ENCODE peak calls at places on chromosomes 2 and 18, in seven cellular contexts. V is astrocyte of the spinal cord, P is neural progenitor cell, O is sigmoid colon, K is IMR-90, E is AG04450, I is kidney. R is an unnamed sample.

GRCh38 chr2:231786917-231787292 is 660 bp downstream of the COPS7B start:
- DNase-seq in V (no peak), P (no peak), O (no peak), K (no peak), E (no peak), I (no peak), R (no peak)

GRCh38 chr2:37317746-37318145 is 6.9 kb downstream of the PRKD3 start:
- DNase-seq in V (no peak), P (no peak), O (no peak), K (no peak), E (no peak), I (no peak), R (no peak)

GRCh38 chr18:6405237-6406074 is 9.3 kb downstream of the L3MBTL4 start:
- DNase-seq in V (peak), P (peak), O (no peak), K (no peak), E (no peak), I (no peak), R (no peak)

GRCh38 chr2:121907905-121908304 is 152.5 kb downstream of the TSN start:
- DNase-seq in V (no peak), P (peak), O (no peak), K (no peak), E (no peak), I (no peak), R (no peak)

GRCh38 chr2:168952424-168952823 is 51.3 kb downstream of the G6PC2 start:
- DNase-seq in V (no peak), P (no peak), O (no peak), K (no peak), E (no peak), I (no peak), R (no peak)

GRCh38 chr2:3667151-3667631 is 9.2 kb downstream of the ALLC start:
- DNase-seq in V (no peak), P (no peak), O (peak), K (peak), E (peak), I (no peak), R (no peak)

GRCh38 chr2:38863061-38863695 is 12.6 kb downstream of the DHX57 start:
- DNase-seq in V (no peak), P (no peak), O (no peak), K (no peak), E (no peak), I (no peak), R (no peak)

GRCh38 chr2:181949047-181949446 is 36.6 kb upstream of the PPP1R1C start:
- DNase-seq in V (no peak), P (no peak), O (no peak), K (peak), E (no peak), I (no peak), R (no peak)

GRCh38 chr2:173231465-173231864 is 123.2 kb upstream of the CDCA7 start:
- DNase-seq in V (no peak), P (no peak), O (no peak), K (no peak), E (no peak), I (no peak), R (no peak)

GRCh38 chr2:71190959-71191943 is 35.7 kb downstream of the PAIP2B start:
- DNase-seq in V (peak), P (no peak), O (no peak), K (peak), E (no peak), I (no peak), R (no peak)

DNA sequence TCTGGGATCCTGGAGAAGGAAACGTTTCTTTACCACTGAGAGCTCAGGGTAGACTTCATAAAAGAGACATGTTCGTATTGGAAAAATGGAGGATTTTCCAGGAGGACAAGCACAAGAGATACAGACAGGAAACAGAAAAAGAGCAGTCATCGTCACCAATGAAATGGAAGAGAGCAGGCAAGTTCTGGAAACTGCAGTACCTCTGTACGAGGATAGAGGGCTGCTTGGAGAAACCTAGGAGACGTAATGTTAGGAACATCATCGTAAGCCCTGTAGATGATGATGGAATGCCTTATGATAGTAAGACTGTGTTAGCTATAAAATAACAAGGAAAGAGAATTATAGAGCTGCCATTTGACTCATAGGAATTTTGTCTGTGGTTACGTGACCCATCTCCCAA is 121.1 kb upstream of the KLHL14 start:
- DNase-seq in V (no peak), P (no peak), O (no peak), K (no peak), E (no peak), I (no peak), R (no peak)
- TF ChIP-seq CTCF in V (peak), P (peak), O (no peak), K (no peak), E (peak), I (no peak), R (no peak)

GRCh38 chr18:12906773-12907172 is 22.7 kb upstream of the PTPN2 start:
- DNase-seq in V (no peak), P (no peak), O (no peak), K (no peak), E (no peak), I (no peak), R (no peak)
- H3K4me3 ChIP-seq in V (no peak), P (no peak), O (no peak), K (no peak), E (no peak), I (no peak), R (no peak)

DNA sequence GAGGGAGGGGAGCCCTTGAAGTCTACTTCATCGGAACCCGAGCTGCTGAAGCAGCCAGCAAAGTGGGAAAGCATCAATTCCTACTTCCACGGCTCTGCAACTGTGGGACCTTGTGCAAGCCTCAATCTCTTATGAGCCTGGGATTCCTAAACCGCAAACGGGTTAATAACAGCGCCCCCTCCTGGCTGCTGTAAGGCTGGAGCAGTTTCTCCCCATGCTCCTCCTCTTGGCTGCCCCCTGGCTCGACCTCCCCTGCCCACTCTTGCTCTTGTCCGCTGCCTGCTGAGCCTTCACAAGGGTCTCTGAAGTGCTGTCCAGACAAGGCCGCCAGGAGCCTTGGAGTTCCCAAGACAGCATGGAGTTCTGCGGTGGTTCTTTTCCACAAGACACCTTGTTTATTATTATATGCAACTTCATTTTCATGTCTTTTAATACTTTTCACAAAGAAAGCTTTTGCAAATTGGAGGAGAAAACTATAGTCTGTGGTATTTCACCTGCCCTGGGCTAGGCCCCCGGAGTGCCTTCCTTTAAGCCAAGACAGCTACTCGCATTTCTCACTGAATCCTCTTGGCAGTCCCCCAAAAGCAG is 157.2 kb downstream of the DDX1 start:
- DNase-seq in V (no peak), P (peak), O (no peak), K (no peak), E (no peak), I (no peak), R (no peak)
- TF ChIP-seq CTCF in V (peak), P (peak), O (no peak), K (no peak), E (peak), I (peak), R (peak)

DNA sequence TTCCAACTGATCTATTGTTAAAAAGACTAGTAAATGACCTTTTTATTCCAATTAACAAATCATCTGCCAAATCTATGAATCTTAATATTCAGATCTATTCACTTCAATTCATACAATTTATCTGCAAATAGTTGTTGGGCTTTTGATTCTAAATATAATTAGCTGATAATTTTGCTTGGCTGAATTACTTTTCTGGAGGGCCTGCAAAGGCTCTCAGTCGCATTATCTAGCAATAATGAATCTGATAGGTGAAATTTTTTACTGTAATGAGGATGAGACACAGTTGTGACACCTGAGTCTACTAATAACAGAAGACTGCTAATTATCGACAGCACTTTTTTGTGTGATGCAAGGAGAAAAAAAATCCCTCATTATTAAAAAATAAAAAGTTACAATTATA is 565.1 kb downstream of the ZEB2 start:
- DNase-seq in V (no peak), P (no peak), O (no peak), K (no peak), E (no peak), I (no peak), R (no peak)
- H3K4me3 ChIP-seq in V (no peak), P (no peak), O (no peak), K (no peak), E (no peak), I (no peak), R (no peak)

GRCh38 chr2:83115606-83116005 is 1343.5 kb downstream of the SUCLG1 start:
- DNase-seq in V (no peak), P (no peak), O (no peak), K (no peak), E (no peak), I (no peak), R (no peak)
- TF ChIP-seq CTCF in V (no peak), P (no peak), O (no peak), K (no peak), E (no peak), I (no peak), R (no peak)

DNA sequence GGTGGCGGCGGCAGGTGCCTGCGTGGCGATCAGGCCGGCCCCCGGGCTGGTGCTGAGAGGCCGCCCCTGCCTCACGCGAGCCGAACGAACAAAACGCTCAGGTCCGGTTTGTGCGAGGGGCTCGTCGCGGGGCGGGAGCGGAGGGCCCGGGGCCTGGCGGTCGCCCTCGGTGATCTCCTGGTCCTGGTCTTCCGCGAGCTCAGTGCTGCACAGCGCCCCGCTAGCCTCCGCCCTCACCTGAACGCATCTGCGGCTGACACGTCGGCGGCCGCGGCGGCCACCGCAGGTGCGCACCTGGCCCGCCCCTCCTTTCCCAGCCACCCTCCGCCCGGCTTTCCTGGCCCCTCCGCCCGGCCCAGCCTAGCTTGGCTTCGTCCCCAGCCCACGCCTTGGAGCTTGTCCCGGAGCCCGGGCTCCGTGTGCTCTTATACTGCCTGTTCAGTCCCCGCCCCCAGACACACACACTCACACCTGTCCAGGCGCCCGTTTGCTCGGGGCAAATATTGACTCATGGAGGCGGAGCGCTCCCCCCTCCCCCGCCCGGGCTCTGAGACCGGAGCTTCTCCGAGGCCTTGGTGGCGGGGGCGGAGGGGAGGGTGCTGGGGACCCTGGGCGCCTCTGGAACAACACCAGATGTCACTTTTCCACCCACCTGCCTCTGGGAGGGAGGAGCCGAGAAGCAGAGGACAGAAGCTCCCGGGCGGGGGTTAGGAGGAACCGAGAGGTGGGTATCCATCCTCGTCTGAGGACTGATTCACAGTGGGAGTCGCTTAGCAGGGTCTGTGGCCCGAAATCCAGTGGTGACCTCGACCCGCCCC is 8.6 kb upstream of the CRYBA2 start:
- DNase-seq in V (no peak), P (peak), O (no peak), K (no peak), E (no peak), I (peak), R (no peak)
- H3K4me3 ChIP-seq in V (no peak), P (peak), O (no peak), K (no peak), E (no peak), I (no peak), R (peak)

DNA sequence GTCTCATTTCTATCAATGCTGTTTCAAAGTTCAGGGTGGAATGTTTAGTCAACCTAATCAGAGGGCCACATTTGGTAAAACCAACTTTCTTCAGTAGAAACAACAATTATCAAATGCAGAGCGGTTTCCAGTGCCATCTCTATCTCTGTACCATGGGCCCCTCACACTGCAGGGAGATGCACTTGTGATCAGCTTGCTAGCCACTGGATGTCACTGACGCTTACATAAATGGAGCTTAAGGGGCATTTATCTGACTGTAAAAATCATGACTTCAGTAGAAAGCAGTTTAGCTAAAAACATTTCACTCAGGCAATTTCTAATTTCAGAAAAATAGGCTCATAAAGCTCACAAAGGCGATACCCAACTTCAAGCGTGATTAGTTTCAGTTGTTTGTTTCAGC is 678.0 kb downstream of the ZEB2 start:
- DNase-seq in V (peak), P (peak), O (no peak), K (peak), E (no peak), I (no peak), R (no peak)
- TF ChIP-seq CTCF in V (peak), P (peak), O (no peak), K (peak), E (peak), I (no peak), R (no peak)

R was measured in left ventricle myocardium inferior.